ENCODE peak calls at places on chromosomes 6 and 20, in ten cellular contexts. One of them, this sample, is unnamed.

GRCh38 chr6:136784910-136785746 is 7.1 kb downstream of the MAP3K5 start:
- DNase-seq in mucosa of gallbladder: peak; percentile 41
- DNase-seq in effector memory CD8-positive, alpha-beta T cell: peak; percentile 20
- DNase-seq in Right ventricle myocardium superior: peak; percentile 74
- DNase-seq in NCI-H69: no peak
- DNase-seq in dorsolateral prefrontal cortex: peak; percentile 31
- DNase-seq in activated T-cell treated with anti-CD3 and anti-CD28 coated beads, Interleukin-2, amount 50 U/mL, for 4 hours: peak; percentile 19
- DNase-seq in amygdala: no peak
- DNase-seq in anterior cingulate cortex: peak; percentile 38
- DNase-seq in GOT3: no peak
- DNase-seq in this sample: peak; percentile 23

GRCh38 chr6:113969888-113970807 is 800 bp downstream of the HDAC2 start:
- DNase-seq in mucosa of gallbladder: peak; percentile 33
- DNase-seq in effector memory CD8-positive, alpha-beta T cell: peak; percentile 40
- DNase-seq in Right ventricle myocardium superior: peak; percentile 73
- DNase-seq in NCI-H69: peak; percentile 66
- DNase-seq in dorsolateral prefrontal cortex: peak; percentile 51
- DNase-seq in activated T-cell treated with anti-CD3 and anti-CD28 coated beads, Interleukin-2, amount 50 U/mL, for 4 hours: peak; percentile 30
- DNase-seq in amygdala: no peak
- DNase-seq in anterior cingulate cortex: peak; percentile 14
- DNase-seq in GOT3: no peak
- DNase-seq in this sample: peak; percentile 48

GRCh38 chr20:63005862-63006564 is 751 bp downstream of the BHLHE23 start:
- DNase-seq in mucosa of gallbladder: no peak
- DNase-seq in effector memory CD8-positive, alpha-beta T cell: no peak
- DNase-seq in Right ventricle myocardium superior: no peak
- DNase-seq in NCI-H69: peak; percentile 51
- DNase-seq in dorsolateral prefrontal cortex: no peak
- DNase-seq in activated T-cell treated with anti-CD3 and anti-CD28 coated beads, Interleukin-2, amount 50 U/mL, for 4 hours: no peak
- DNase-seq in amygdala: no peak
- DNase-seq in anterior cingulate cortex: no peak
- DNase-seq in GOT3: no peak
- DNase-seq in this sample: no peak

GRCh38 chr6:18307006-18307405 is 42.7 kb upstream of the DEK start:
- DNase-seq in mucosa of gallbladder: no peak
- DNase-seq in effector memory CD8-positive, alpha-beta T cell: no peak
- DNase-seq in Right ventricle myocardium superior: no peak
- DNase-seq in NCI-H69: no peak
- DNase-seq in dorsolateral prefrontal cortex: no peak
- DNase-seq in activated T-cell treated with anti-CD3 and anti-CD28 coated beads, Interleukin-2, amount 50 U/mL, for 4 hours: no peak
- DNase-seq in amygdala: no peak
- DNase-seq in anterior cingulate cortex: no peak
- DNase-seq in GOT3: no peak
- DNase-seq in this sample: no peak

GRCh38 chr6:79570802-79571367 is 33.7 kb upstream of the LCA5 start:
- DNase-seq in mucosa of gallbladder: no peak
- DNase-seq in effector memory CD8-positive, alpha-beta T cell: no peak
- DNase-seq in Right ventricle myocardium superior: no peak
- DNase-seq in NCI-H69: peak; percentile 76
- DNase-seq in dorsolateral prefrontal cortex: no peak
- DNase-seq in activated T-cell treated with anti-CD3 and anti-CD28 coated beads, Interleukin-2, amount 50 U/mL, for 4 hours: no peak
- DNase-seq in amygdala: no peak
- DNase-seq in anterior cingulate cortex: no peak
- DNase-seq in GOT3: no peak
- DNase-seq in this sample: no peak

GRCh38 chr6:118500130-118501015 is 47.7 kb upstream of the PLN start:
- DNase-seq in mucosa of gallbladder: no peak
- DNase-seq in effector memory CD8-positive, alpha-beta T cell: no peak
- DNase-seq in Right ventricle myocardium superior: no peak
- DNase-seq in NCI-H69: no peak
- DNase-seq in dorsolateral prefrontal cortex: no peak
- DNase-seq in activated T-cell treated with anti-CD3 and anti-CD28 coated beads, Interleukin-2, amount 50 U/mL, for 4 hours: no peak
- DNase-seq in amygdala: no peak
- DNase-seq in anterior cingulate cortex: no peak
- DNase-seq in GOT3: no peak
- DNase-seq in this sample: no peak

GRCh38 chr20:34979366-34980153 is 23.9 kb downstream of the MYH7B start:
- DNase-seq in mucosa of gallbladder: no peak
- DNase-seq in effector memory CD8-positive, alpha-beta T cell: no peak
- DNase-seq in Right ventricle myocardium superior: peak; percentile 86
- DNase-seq in NCI-H69: no peak
- DNase-seq in dorsolateral prefrontal cortex: no peak
- DNase-seq in activated T-cell treated with anti-CD3 and anti-CD28 coated beads, Interleukin-2, amount 50 U/mL, for 4 hours: no peak
- DNase-seq in amygdala: no peak
- DNase-seq in anterior cingulate cortex: no peak
- DNase-seq in GOT3: no peak
- DNase-seq in this sample: no peak

GRCh38 chr6:134826889-134827737 is 122.8 kb downstream of the ALDH8A1 start:
- DNase-seq in mucosa of gallbladder: peak; percentile 70
- DNase-seq in effector memory CD8-positive, alpha-beta T cell: no peak
- DNase-seq in Right ventricle myocardium superior: peak; percentile 88
- DNase-seq in NCI-H69: no peak
- DNase-seq in dorsolateral prefrontal cortex: no peak
- DNase-seq in activated T-cell treated with anti-CD3 and anti-CD28 coated beads, Interleukin-2, amount 50 U/mL, for 4 hours: no peak
- DNase-seq in amygdala: no peak
- DNase-seq in anterior cingulate cortex: no peak
- DNase-seq in GOT3: peak; percentile 76
- DNase-seq in this sample: no peak

GRCh38 chr6:105911106-105911629 is 175.0 kb upstream of the PRDM1 start:
- DNase-seq in mucosa of gallbladder: no peak
- DNase-seq in effector memory CD8-positive, alpha-beta T cell: no peak
- DNase-seq in Right ventricle myocardium superior: no peak
- DNase-seq in NCI-H69: peak; percentile 26
- DNase-seq in dorsolateral prefrontal cortex: no peak
- DNase-seq in activated T-cell treated with anti-CD3 and anti-CD28 coated beads, Interleukin-2, amount 50 U/mL, for 4 hours: no peak
- DNase-seq in amygdala: no peak
- DNase-seq in anterior cingulate cortex: no peak
- DNase-seq in GOT3: no peak
- DNase-seq in this sample: no peak

This sample was measured in hypothalamus.